ENCODE peak calls at places on chromosomes 4 and X, in ten cellular contexts. Q is hypothalamus; X is activated naive CD8-positive, alpha-beta T cell treated with anti-CD3 and anti-CD28 coated beads for 36 hours; Z is HuH-7.5; F is stimulated activated CD8-positive, alpha-beta memory T cell treated with anti-CD3 and anti-CD28 coated beads, Interleukin-15, amount 100 ng/mL, for 24 hours; U is activated CD4-positive, CD25-positive, alpha-beta regulatory T cell; I is heart right ventricle; B is KBM-7; C is HS-5; S is NCI-H1436. Y is an unnamed sample.

GRCh38 chrX:74117962-74118361 is 186.0 kb upstream of the ZCCHC13 start:
- DNase-seq in Z (no peak), S (no peak), C (no peak), U (no peak), B (no peak), F (no peak), I (no peak), Q (no peak), X (no peak), Y (no peak)

GRCh38 chrX:153628129-153628528 is 18.9 kb upstream of the DUSP9 start:
- DNase-seq in U (no peak), C (no peak), Q (no peak), S (no peak), Z (no peak), X (no peak), I (no peak), B (no peak), F (no peak), Y (no peak)

GRCh38 chrX:54042609-54043010 is 1.7 kb downstream of the PHF8 start:
- DNase-seq in Z (no peak), X (peak), B (peak), F (no peak), I (peak), C (no peak), S (peak), Q (peak), U (peak), Y (no peak)

GRCh38 chr4:86592553-86593249 is 1.4 kb upstream of the PTPN13 start:
- DNase-seq in S (no peak), I (no peak), X (no peak), F (no peak), U (no peak), C (no peak), B (no peak), Z (no peak), Q (no peak), Y (no peak)

GRCh38 chr4:71549516-71550160 is 210.8 kb downstream of the SLC4A4 start:
- DNase-seq in F (no peak), Z (no peak), U (no peak), S (no peak), Q (no peak), X (no peak), C (no peak), B (no peak), I (no peak), Y (no peak)

GRCh38 chr4:7280906-7281305 is 88.6 kb downstream of the SORCS2 start:
- DNase-seq in C (peak), X (no peak), Q (no peak), B (no peak), I (no peak), U (no peak), F (no peak), S (no peak), Z (no peak), Y (no peak)

GRCh38 chrX:153065389-153065788 is 6.9 kb upstream of the PNMA6A start:
- DNase-seq in S (no peak), B (no peak), F (no peak), X (no peak), Q (no peak), U (no peak), I (no peak), Z (no peak), C (no peak), Y (no peak)

GRCh38 chr4:91454111-91454510 is 849.7 kb upstream of the GRID2 start:
- DNase-seq in C (no peak), F (no peak), Z (no peak), Q (no peak), S (no peak), I (no peak), X (no peak), U (no peak), B (no peak), Y (no peak)